ENCODE peak calls at places on chromosomes 11 and 22, in eight cellular contexts. B is stomach; F is glutamatergic neuron; G is pancreas; Q is right lobe of liver; W is GM20000; S is CD8-positive, alpha-beta T cell; Y is astrocyte of the spinal cord. J is an unnamed sample.

GRCh38 chr22:44445731-44446130 is 52.3 kb downstream of the RTL6 start:
- DNase-seq in B (no peak), Y (no peak), F (no peak), G (no peak), Q (no peak), W (no peak), S (no peak), J (no peak)

GRCh38 chr22:49962012-49962750 is 1.6 kb downstream of the PIM3 start:
- DNase-seq in B (peak; percentile 88), G (peak; percentile 87), Y (peak; percentile 96), Q (peak; percentile 95), W (peak; percentile 89), F (peak; percentile 80), S (peak; percentile 86), J (peak; percentile 82)

GRCh38 chr22:19879996-19880785 is 25.5 kb upstream of the GNB1L start:
- DNase-seq in B (no peak), G (no peak), Q (peak; percentile 42), F (peak; percentile 10), Y (no peak), S (peak; percentile 2), W (no peak), J (no peak)

GRCh38 chr22:21866821-21867527 is 471 bp downstream of the MAPK1 start:
- DNase-seq in S (peak; percentile 24), W (no peak), F (peak; percentile 18), B (peak; percentile 29), G (peak; percentile 38), Q (peak; percentile 61), Y (no peak), J (no peak)

GRCh38 chr11:123233280-123233977 is 38.4 kb upstream of the CLMP start:
- DNase-seq in F (peak; percentile 45), Y (no peak), W (peak; percentile 58), S (no peak), G (no peak), B (no peak), Q (no peak), J (no peak)

GRCh38 chr11:120337896-120338840 is 2.0 kb downstream of the ARHGEF12 start:
- DNase-seq in Q (no peak), F (no peak), G (no peak), S (no peak), W (no peak), B (no peak), Y (peak; percentile 32), J (no peak)

GRCh38 chr11:126914941-126915340 is 85.6 kb downstream of the KIRREL3 start:
- DNase-seq in S (no peak), F (no peak), W (no peak), G (no peak), Q (no peak), B (no peak), Y (peak; percentile 16), J (no peak)

GRCh38 chr11:118662401-118663271 is 16.8 kb downstream of the TREH start:
- DNase-seq in Q (no peak), G (no peak), S (no peak), Y (no peak), B (no peak), W (no peak), F (no peak), J (no peak)

GRCh38 chr11:132632641-132633124 is 899.6 kb downstream of the OPCML start:
- DNase-seq in B (no peak), Y (peak; percentile 95), F (no peak), W (no peak), Q (no peak), S (no peak), G (no peak), J (no peak)

GRCh38 chr11:70048279-70049024 is 29.7 kb upstream of the ANO1 start:
- DNase-seq in S (no peak), Y (no peak), G (no peak), Q (no peak), F (no peak), W (no peak), B (no peak), J (peak; percentile 24)
- TF ChIP-seq CTCF in S (no peak), Y (peak; percentile 39), G (no peak), Q (peak; percentile 21), F (no peak), W (no peak), B (peak; percentile 20), J (peak; percentile 47)

GRCh38 chr22:42116848-42117424 is 13.7 kb downstream of the CYP2D6 start:
- DNase-seq in G (no peak), S (no peak), W (no peak), Y (no peak), F (no peak), Q (no peak), B (no peak), J (no peak)
- TF ChIP-seq CTCF in G (no peak), S (no peak), W (peak; percentile 9), Y (no peak), F (no peak), Q (no peak), B (no peak), J (no peak)

GRCh38 chr11:134592391-134592990 is 180.4 kb upstream of the B3GAT1 start:
- DNase-seq in S (peak; percentile 58), F (peak; percentile 82), W (peak; percentile 28), B (peak; percentile 44), Y (no peak), Q (no peak), G (no peak), J (peak; percentile 83)
- TF ChIP-seq CTCF in S (no peak), F (peak; percentile 77), W (peak; percentile 38), B (no peak), Y (peak; percentile 12), Q (peak; percentile 59), G (no peak), J (peak; percentile 73)

GRCh38 chr11:63974259-63975143 is at the start of gene COX8A:
- DNase-seq in G (peak; percentile 98), B (peak; percentile 98), S (peak; percentile 90), W (peak; percentile 97), Y (peak; percentile 100), F (peak; percentile 92), Q (peak; percentile 99), J (peak; percentile 91)
- TF ChIP-seq CTCF in G (no peak), B (no peak), S (no peak), W (no peak), Y (peak; percentile 25), F (no peak), Q (no peak), J (no peak)

GRCh38 chr11:60711316-60711715 is 11.9 kb downstream of the MS4A8 start:
- DNase-seq in S (no peak), G (peak; percentile 29), B (no peak), Y (no peak), Q (no peak), F (no peak), W (no peak), J (no peak)

GRCh38 chr11:60705895-60706294 is 6.5 kb downstream of the MS4A8 start:
- DNase-seq in G (no peak), B (no peak), F (no peak), W (no peak), S (no peak), Y (no peak), Q (no peak), J (no peak)

GRCh38 chr11:60706931-60707330 is 7.5 kb downstream of the MS4A8 start:
- DNase-seq in B (no peak), G (no peak), W (no peak), Q (no peak), F (no peak), S (no peak), Y (no peak), J (no peak)

GRCh38 chr11:60710482-60710881 is 11.1 kb downstream of the MS4A8 start:
- DNase-seq in F (no peak), W (no peak), Q (no peak), G (no peak), B (no peak), S (no peak), Y (no peak), J (peak; percentile 21)
- TF ChIP-seq CTCF in F (no peak), W (no peak), Q (no peak), G (no peak), B (no peak), S (no peak), Y (no peak), J (peak; percentile 29)

GRCh38 chr11:74984070-74984469 is 4.7 kb upstream of the NEU3 start:
- DNase-seq in G (no peak), B (no peak), Q (no peak), W (no peak), S (no peak), Y (no peak), F (no peak), J (no peak)
- TF ChIP-seq CTCF in G (no peak), B (no peak), Q (no peak), W (no peak), S (no peak), Y (no peak), F (no peak), J (no peak)

DNA sequence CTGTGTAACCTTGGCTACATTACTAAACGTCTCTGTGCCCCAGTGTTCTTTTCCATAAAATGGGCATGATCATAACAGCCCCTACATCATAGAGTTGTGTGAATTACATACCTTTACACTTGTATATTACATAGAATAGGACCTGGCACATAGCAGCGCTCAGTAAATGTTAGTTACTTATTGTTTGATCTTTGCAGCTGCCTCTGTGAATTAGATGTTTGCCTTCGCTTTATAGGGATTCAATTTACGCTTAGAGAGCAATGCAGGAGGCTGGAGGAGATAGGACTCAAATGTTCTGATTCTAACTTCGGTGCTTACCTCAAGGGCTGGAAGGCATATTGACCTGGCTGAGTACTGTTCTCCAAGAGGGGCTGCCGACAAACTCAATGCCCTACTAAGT is 10.4 kb upstream of the TIMP3 start:
- DNase-seq in B (no peak), F (no peak), W (no peak), Y (no peak), S (no peak), Q (no peak), G (no peak), J (no peak)
- TF ChIP-seq CTCF in B (no peak), F (no peak), W (no peak), Y (no peak), S (no peak), Q (no peak), G (no peak), J (no peak)

J was measured in endothelial cell.